ENCODE peak calls at places on chromosomes 2 and 18, in eight cellular contexts. Q is lower lobe of right lung; Y is K562; F is brain microvascular endothelial cell; W is choroid plexus epithelial cell; I is CD8-positive, alpha-beta T cell; H is fibroblast of pulmonary artery; M is RWPE1. P is an unnamed sample.

GRCh38 chr18:35778850-35779634 is 193.4 kb upstream of the RMP24 start:
- DNase-seq in Q (no peak), Y (no peak), F (no peak), W (peak; percentile 5), I (no peak), H (no peak), M (no peak), P (no peak)

GRCh38 chr2:67867735-67868134 is 195.1 kb downstream of the C1D start:
- DNase-seq in Q (no peak), Y (no peak), F (no peak), W (peak; percentile 22), I (no peak), H (peak; percentile 18), M (peak; percentile 30), P (peak; percentile 30)

GRCh38 chr2:6181525-6182270 is 489.5 kb downstream of the SOX11 start:
- DNase-seq in Q (no peak), Y (no peak), F (peak; percentile 88), W (peak; percentile 98), I (no peak), H (peak; percentile 35), M (peak; percentile 2), P (peak; percentile 84)

GRCh38 chr2:215693269-215693998 is 257.6 kb upstream of the FN1 start:
- DNase-seq in Q (no peak), Y (no peak), F (peak; percentile 75), W (peak; percentile 88), I (no peak), H (peak; percentile 88), M (peak; percentile 45), P (peak; percentile 46)

GRCh38 chr18:67278984-67279383 is 237.5 kb downstream of the DSEL start:
- DNase-seq in Q (no peak), Y (no peak), F (no peak), W (no peak), I (no peak), H (no peak), M (no peak), P (no peak)

GRCh38 chr2:26562811-26563645 is 78.1 kb downstream of the CIB4 start:
- DNase-seq in Q (no peak), Y (no peak), F (no peak), W (peak; percentile 26), I (no peak), H (peak; percentile 41), M (no peak), P (peak; percentile 62)

GRCh38 chr18:9354256-9354655 is 19.7 kb downstream of the TWSG1 start:
- DNase-seq in Q (no peak), Y (no peak), F (no peak), W (no peak), I (no peak), H (no peak), M (no peak), P (no peak)

GRCh38 chr2:239089884-239090283 is 242.0 kb downstream of the TWIST2 start:
- DNase-seq in Q (no peak), Y (no peak), F (no peak), W (no peak), I (no peak), H (no peak), M (no peak), P (no peak)

GRCh38 chr18:53408271-53408670 is 816.2 kb downstream of the MBD2 start:
- DNase-seq in Q (no peak), Y (no peak), F (no peak), W (no peak), I (no peak), H (no peak), M (no peak), P (no peak)

GRCh38 chr2:165573534-165574461 is 104.3 kb downstream of the CSRNP3 start:
- DNase-seq in Q (peak; percentile 45), Y (no peak), F (peak; percentile 38), W (peak; percentile 33), I (no peak), H (peak; percentile 31), M (no peak), P (no peak)

GRCh38 chr2:27303093-27304025 is 4.9 kb downstream of the UCN start:
- DNase-seq in Q (no peak), Y (peak; percentile 70), F (peak; percentile 47), W (peak; percentile 80), I (no peak), H (peak; percentile 80), M (peak; percentile 72), P (peak; percentile 77)

GRCh38 chr2:131367352-131367751 is 3.4 kb upstream of the RAB6D start:
- DNase-seq in Q (no peak), Y (no peak), F (no peak), W (no peak), I (no peak), H (no peak), M (no peak), P (no peak)

GRCh38 chr2:42835577-42836371 is 43.4 kb upstream of the HAAO start:
- DNase-seq in Q (no peak), Y (no peak), F (peak; percentile 95), W (peak; percentile 97), I (no peak), H (peak; percentile 100), M (peak; percentile 85), P (peak; percentile 99)

GRCh38 chr2:56376699-56377665 is 193.2 kb downstream of the CCDC85A start:
- DNase-seq in Q (no peak), Y (no peak), F (no peak), W (no peak), I (no peak), H (peak; percentile 17), M (no peak), P (no peak)

GRCh38 chr2:129759186-129760010 is 220.1 kb upstream of the RAB6C start:
- DNase-seq in Q (no peak), Y (no peak), F (no peak), W (no peak), I (no peak), H (no peak), M (no peak), P (no peak)

DNA sequence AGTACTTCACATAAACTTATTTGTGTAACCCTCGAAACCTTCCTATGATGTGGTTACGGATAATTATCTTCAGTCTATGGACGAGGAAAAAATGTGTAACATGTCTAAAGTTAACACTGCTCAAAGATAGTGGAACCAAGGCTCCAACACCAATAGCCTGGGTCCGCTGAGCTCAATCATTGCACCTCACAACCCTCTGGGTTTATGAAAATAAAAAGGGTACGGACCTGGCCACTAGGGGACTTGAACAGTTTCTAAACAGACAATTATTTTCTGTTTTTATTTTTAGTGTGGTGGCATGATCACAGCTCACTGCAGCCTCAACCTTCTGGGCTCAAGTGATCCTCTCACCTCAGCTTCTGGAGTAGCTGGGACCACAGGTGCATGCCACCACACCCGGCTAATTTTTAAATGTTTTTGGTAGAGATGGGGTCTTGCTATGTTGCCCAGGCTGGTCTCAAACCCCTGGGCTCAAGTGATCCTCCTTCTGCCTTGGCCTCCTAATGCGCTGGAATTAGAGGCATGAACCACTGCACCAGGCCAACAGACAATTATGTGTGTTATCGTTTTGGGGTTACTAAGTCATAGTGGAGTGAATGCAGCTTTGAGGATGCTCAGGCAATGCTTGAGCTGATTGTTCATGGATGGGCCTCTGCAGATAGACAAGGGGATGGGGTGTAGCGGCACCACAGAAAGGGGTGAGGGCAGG is 10.1 kb downstream of the CASP8 start:
- DNase-seq in Q (no peak), Y (no peak), F (no peak), W (no peak), I (no peak), H (no peak), M (no peak), P (no peak)
- TF ChIP-seq CTCF in Q (no peak), Y (no peak), F (no peak), W (peak; percentile 23), I (no peak), H (no peak), M (no peak), P (no peak)

DNA sequence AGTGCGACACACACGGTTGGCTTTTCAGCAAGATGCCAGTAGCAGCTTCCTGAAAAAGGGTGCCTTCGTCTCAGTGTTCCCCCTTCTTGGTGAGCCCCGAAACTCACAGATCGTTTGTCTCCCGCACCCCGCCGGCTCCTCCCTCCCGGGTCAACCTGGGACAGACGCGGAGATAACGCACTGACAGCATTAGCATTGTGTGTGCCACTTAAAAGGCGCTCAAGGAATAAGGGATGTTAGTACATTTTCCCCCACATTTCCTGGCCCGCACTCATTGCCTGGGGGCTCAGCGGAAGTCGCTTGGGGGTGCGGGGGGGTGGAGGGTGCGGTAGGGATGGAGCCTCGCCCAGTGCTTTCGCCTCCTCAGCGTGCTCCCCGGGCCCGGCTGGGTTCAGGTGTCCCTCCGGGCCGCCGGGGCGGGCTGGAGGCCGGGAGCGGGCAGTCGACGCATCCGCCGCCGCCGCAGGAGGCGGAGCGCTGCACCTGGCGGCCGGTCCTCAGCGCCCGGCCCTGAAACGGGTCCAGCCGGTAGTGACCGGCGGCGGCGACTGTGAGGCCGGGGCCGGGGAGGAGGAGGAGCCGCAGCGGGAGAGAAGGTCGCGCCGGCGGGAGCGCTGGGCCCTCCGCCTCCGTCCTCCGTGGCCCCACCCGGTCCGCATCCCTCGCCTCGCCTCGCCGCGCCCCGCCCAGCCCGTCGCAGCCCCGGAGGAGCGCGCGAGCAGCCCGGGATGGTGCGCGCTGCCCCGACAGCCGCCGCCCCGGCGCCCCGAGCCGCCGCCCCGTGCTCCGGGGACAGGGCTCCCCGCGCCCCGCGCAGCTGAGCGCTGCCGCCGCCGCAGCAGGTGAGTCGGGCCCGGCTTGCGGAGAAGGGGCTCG is at the start of gene MFSD6:
- DNase-seq in Q (peak; percentile 80), Y (peak; percentile 68), F (no peak), W (no peak), I (peak; percentile 56), H (no peak), M (peak; percentile 39), P (peak; percentile 37)
- TF ChIP-seq CTCF in Q (no peak), Y (no peak), F (no peak), W (no peak), I (no peak), H (no peak), M (no peak), P (no peak)

DNA sequence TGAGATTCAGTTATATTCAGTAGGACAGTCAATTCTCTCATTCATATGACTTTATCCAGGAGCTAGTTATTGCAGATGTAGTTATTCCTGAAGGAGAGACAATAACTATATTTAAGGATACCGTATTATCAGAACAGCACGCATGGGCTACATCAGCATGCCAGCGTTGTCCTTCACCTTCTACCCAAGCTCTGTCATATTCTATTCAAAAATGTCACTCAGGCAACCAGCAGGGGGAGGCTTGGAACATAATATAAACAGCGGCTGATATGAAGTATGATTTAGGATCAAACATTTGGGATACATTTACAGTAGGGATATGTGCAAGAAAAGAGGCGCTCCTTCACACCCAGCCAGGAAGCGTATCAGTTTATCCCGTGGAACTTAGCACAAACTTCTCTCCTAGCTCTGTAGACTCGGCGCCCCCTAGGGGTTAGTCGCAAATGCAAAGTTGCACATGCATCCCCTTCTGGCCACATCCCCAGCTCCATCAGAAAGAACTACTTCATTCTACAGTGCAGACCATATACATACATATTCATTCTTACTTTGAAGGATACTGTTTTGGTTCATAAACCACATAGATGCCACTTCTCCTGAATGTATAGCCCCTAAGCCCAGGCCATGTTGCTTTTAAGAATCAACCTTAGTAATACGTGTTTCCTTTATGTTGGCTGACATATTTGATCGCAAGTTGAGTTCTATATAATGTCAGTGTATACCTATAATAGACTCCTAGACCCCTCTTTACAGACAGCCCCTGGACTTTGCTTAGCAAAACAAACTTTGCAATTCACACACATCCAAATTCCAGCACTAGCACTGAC is 759.4 kb downstream of the ADCYAP1 start:
- DNase-seq in Q (peak; percentile 85), Y (peak; percentile 44), F (peak; percentile 9), W (peak; percentile 10), I (no peak), H (peak; percentile 43), M (peak; percentile 20), P (peak; percentile 70)
- TF ChIP-seq CTCF in Q (peak; percentile 74), Y (peak; percentile 93), F (peak; percentile 65), W (peak; percentile 62), I (no peak), H (peak; percentile 82), M (peak; percentile 66), P (peak; percentile 64)

GRCh38 chr2:121008978-121009377 is 273.3 kb downstream of the GLI2 start:
- DNase-seq in Q (no peak), Y (peak; percentile 31), F (no peak), W (peak; percentile 13), I (no peak), H (no peak), M (no peak), P (peak; percentile 11)
- TF ChIP-seq CTCF in Q (no peak), Y (no peak), F (peak; percentile 62), W (peak; percentile 56), I (no peak), H (peak; percentile 37), M (no peak), P (peak; percentile 19)